ENCODE peak calls at places on chromosomes 4 and X, in five cellular contexts. K is GM03348; D is activated CD8-positive, alpha-beta memory T cell treated with anti-CD3 and anti-CD28 coated beads for 4 hours; Q is activated T-helper 1 cell treated with anti-CD3 and anti-CD28 coated beads, Interleukin-2, amount 50 U/mL, for 16 hours; J is Peyer's patch. U is an unnamed sample.

GRCh38 chr4:158610790-158611189 is 60.9 kb downstream of the C4orf46 start:
- DNase-seq in K (no peak), J (no peak), Q (no peak), D (no peak), U (no peak)

GRCh38 chr4:166165829-166166420 is 292.9 kb downstream of the TLL1 start:
- DNase-seq in K (peak), D (no peak), J (no peak), Q (no peak), U (peak)

GRCh38 chr4:147173317-147173716 is 227.7 kb upstream of the TTC29 start:
- DNase-seq in K (no peak), D (no peak), J (no peak), Q (no peak), U (no peak)

GRCh38 chr4:108492816-108493595 is 127.4 kb upstream of the RPL34 start:
- DNase-seq in D (no peak), Q (no peak), K (peak), J (no peak), U (no peak)

GRCh38 chr4:176872461-176872860 is 79.7 kb upstream of the VEGFC start:
- DNase-seq in K (no peak), D (no peak), J (no peak), Q (no peak), U (no peak)

GRCh38 chr4:109945056-109945455 is 32.4 kb downstream of the EGF start:
- DNase-seq in K (no peak), Q (no peak), J (no peak), D (no peak), U (no peak)

GRCh38 chr4:124903995-124904722 is 191.6 kb upstream of the ANKRD50 start:
- DNase-seq in J (no peak), Q (no peak), K (peak), D (no peak), U (no peak)

GRCh38 chrX:47129879-47130358 is 14.6 kb downstream of the NDUFB11 start:
- DNase-seq in J (no peak), K (no peak), D (no peak), Q (no peak), U (no peak)

GRCh38 chr4:106864231-106864630 is 171.9 kb downstream of the DKK2 start:
- DNase-seq in Q (no peak), J (no peak), D (no peak), K (peak), U (peak)

GRCh38 chrX:117743469-117744251 is 372.9 kb downstream of the KLHL13 start:
- DNase-seq in D (no peak), K (no peak), Q (no peak), J (no peak), U (no peak)

GRCh38 chrX:48703642-48704481 is 7.3 kb downstream of the SUV39H1 start:
- DNase-seq in K (peak), Q (no peak), J (no peak), D (no peak), U (no peak)

GRCh38 chr4:150082241-150082640 is 4.0 kb downstream of the DCLK2 start:
- DNase-seq in K (no peak), Q (no peak), J (no peak), D (no peak), U (no peak)

GRCh38 chr4:2817701-2818350 is 24.9 kb downstream of the SH3BP2 start:
- DNase-seq in J (no peak), D (no peak), Q (no peak), K (peak), U (no peak)

GRCh38 chr4:24105183-24106039 is 215.6 kb upstream of the PPARGC1A start:
- DNase-seq in D (no peak), J (no peak), Q (no peak), K (peak), U (peak)

GRCh38 chr4:5757954-5758353 is 47.0 kb downstream of the EVC start:
- DNase-seq in K (no peak), J (no peak), D (no peak), Q (no peak), U (no peak)

GRCh38 chr4:163493643-163494359 is 689 bp upstream of the TMA16 start:
- DNase-seq in Q (no peak), J (peak), K (no peak), D (no peak), U (no peak)

GRCh38 chrX:70398899-70399298 is 24.2 kb upstream of the GDPD2 start:
- DNase-seq in D (no peak), J (no peak), K (no peak), Q (no peak), U (no peak)

GRCh38 chrX:47321978-47322377 is 48.4 kb upstream of the ZNF157 start:
- DNase-seq in J (no peak), Q (no peak), D (no peak), K (no peak), U (no peak)

GRCh38 chr4:3288571-3289094 is 4.2 kb upstream of the RGS12 start:
- DNase-seq in K (no peak), J (no peak), Q (no peak), D (no peak), U (no peak)

U was measured in HS-5.